ENCODE peak calls at places on chromosomes 11 and 22, in four cellular contexts. One of them, this sample, is unnamed.

GRCh38 chr22:22884888-22885840 is 2.5 kb upstream of the IGLL5 start:
- DNase-seq in esophagus muscularis mucosa: no peak
- DNase-seq in cardiac muscle cell: no peak
- DNase-seq in CD4-positive, CD25-positive, alpha-beta regulatory T cell: peak; percentile 60
- DNase-seq in this sample: peak; percentile 12

GRCh38 chr11:10490398-10491232 is 35.6 kb downstream of the AMPD3 start:
- DNase-seq in esophagus muscularis mucosa: peak; percentile 94
- DNase-seq in cardiac muscle cell: peak; percentile 90
- DNase-seq in CD4-positive, CD25-positive, alpha-beta regulatory T cell: no peak
- DNase-seq in this sample: peak; percentile 47

GRCh38 chr22:48522271-48522670 is 1305.4 kb downstream of the BRD1 start:
- DNase-seq in esophagus muscularis mucosa: no peak
- DNase-seq in cardiac muscle cell: no peak
- DNase-seq in CD4-positive, CD25-positive, alpha-beta regulatory T cell: no peak
- DNase-seq in this sample: no peak

GRCh38 chr11:31366795-31367194 is 2.7 kb downstream of the DCDC1 start:
- DNase-seq in esophagus muscularis mucosa: no peak
- DNase-seq in cardiac muscle cell: no peak
- DNase-seq in CD4-positive, CD25-positive, alpha-beta regulatory T cell: peak; percentile 34
- DNase-seq in this sample: no peak

GRCh38 chr11:1092145-1092670 is 17.5 kb downstream of the MUC2 start:
- DNase-seq in esophagus muscularis mucosa: no peak
- DNase-seq in cardiac muscle cell: no peak
- DNase-seq in CD4-positive, CD25-positive, alpha-beta regulatory T cell: no peak
- DNase-seq in this sample: no peak

GRCh38 chr11:130413383-130414106 is 14.9 kb downstream of the ADAMTS8 start:
- DNase-seq in esophagus muscularis mucosa: no peak
- DNase-seq in cardiac muscle cell: peak; percentile 49
- DNase-seq in CD4-positive, CD25-positive, alpha-beta regulatory T cell: no peak
- DNase-seq in this sample: peak; percentile 48

GRCh38 chr11:35163209-35163608 is 24.2 kb downstream of the CD44 start:
- DNase-seq in esophagus muscularis mucosa: no peak
- DNase-seq in cardiac muscle cell: no peak
- DNase-seq in CD4-positive, CD25-positive, alpha-beta regulatory T cell: no peak
- DNase-seq in this sample: no peak

GRCh38 chr11:131914299-131914902 is 544.0 kb downstream of the NTM start:
- DNase-seq in esophagus muscularis mucosa: no peak
- DNase-seq in cardiac muscle cell: peak; percentile 41
- DNase-seq in CD4-positive, CD25-positive, alpha-beta regulatory T cell: no peak
- DNase-seq in this sample: peak; percentile 46

GRCh38 chr11:59891781-59892181 is 13.2 kb downstream of the OOSP3 start:
- DNase-seq in esophagus muscularis mucosa: no peak
- DNase-seq in cardiac muscle cell: peak; percentile 20
- DNase-seq in CD4-positive, CD25-positive, alpha-beta regulatory T cell: no peak
- DNase-seq in this sample: peak; percentile 39

GRCh38 chr11:30326114-30326783 is 3.3 kb downstream of the ARL14EP start:
- DNase-seq in esophagus muscularis mucosa: no peak
- DNase-seq in cardiac muscle cell: no peak
- DNase-seq in CD4-positive, CD25-positive, alpha-beta regulatory T cell: no peak
- DNase-seq in this sample: no peak

GRCh38 chr22:17576475-17576874 is 13.2 kb downstream of the SLC25A18 start:
- DNase-seq in esophagus muscularis mucosa: no peak
- DNase-seq in cardiac muscle cell: peak; percentile 90
- DNase-seq in CD4-positive, CD25-positive, alpha-beta regulatory T cell: no peak
- DNase-seq in this sample: no peak

GRCh38 chr22:23837496-23837859 is 1.3 kb downstream of the DERL3 start:
- DNase-seq in esophagus muscularis mucosa: no peak
- DNase-seq in cardiac muscle cell: no peak
- DNase-seq in CD4-positive, CD25-positive, alpha-beta regulatory T cell: no peak
- DNase-seq in this sample: peak; percentile 56

GRCh38 chr11:133019545-133019944 is 512.8 kb downstream of the OPCML start:
- DNase-seq in esophagus muscularis mucosa: no peak
- DNase-seq in cardiac muscle cell: no peak
- DNase-seq in CD4-positive, CD25-positive, alpha-beta regulatory T cell: no peak
- DNase-seq in this sample: no peak

GRCh38 chr11:44030276-44030932 is 17.4 kb upstream of the ACCSL start:
- DNase-seq in esophagus muscularis mucosa: peak; percentile 79
- DNase-seq in cardiac muscle cell: peak; percentile 93
- DNase-seq in CD4-positive, CD25-positive, alpha-beta regulatory T cell: no peak
- DNase-seq in this sample: peak; percentile 46

GRCh38 chr11:86955674-86956522 is 703 bp upstream of the FZD4 start:
- DNase-seq in esophagus muscularis mucosa: peak; percentile 96
- DNase-seq in cardiac muscle cell: peak; percentile 89
- DNase-seq in CD4-positive, CD25-positive, alpha-beta regulatory T cell: no peak
- DNase-seq in this sample: peak; percentile 94

GRCh38 chr22:44337658-44338004 is 24.9 kb upstream of the SHISAL1 start:
- DNase-seq in esophagus muscularis mucosa: no peak
- DNase-seq in cardiac muscle cell: peak; percentile 76
- DNase-seq in CD4-positive, CD25-positive, alpha-beta regulatory T cell: no peak
- DNase-seq in this sample: peak; percentile 81

GRCh38 chr11:112612283-112612849 is 348.9 kb upstream of the NCAM1 start:
- DNase-seq in esophagus muscularis mucosa: no peak
- DNase-seq in cardiac muscle cell: peak; percentile 23
- DNase-seq in CD4-positive, CD25-positive, alpha-beta regulatory T cell: no peak
- DNase-seq in this sample: peak; percentile 72

GRCh38 chr11:96259053-96259837 is 83.8 kb downstream of the MAML2 start:
- DNase-seq in esophagus muscularis mucosa: no peak
- DNase-seq in cardiac muscle cell: peak; percentile 73
- DNase-seq in CD4-positive, CD25-positive, alpha-beta regulatory T cell: peak; percentile 46
- DNase-seq in this sample: no peak

GRCh38 chr11:77093987-77094840 is 8.4 kb upstream of the OMP start:
- DNase-seq in esophagus muscularis mucosa: no peak
- DNase-seq in cardiac muscle cell: no peak
- DNase-seq in CD4-positive, CD25-positive, alpha-beta regulatory T cell: no peak
- DNase-seq in this sample: no peak

GRCh38 chr22:29801796-29802195 is 34.6 kb downstream of the UQCR10 start:
- DNase-seq in esophagus muscularis mucosa: no peak
- DNase-seq in cardiac muscle cell: no peak
- DNase-seq in CD4-positive, CD25-positive, alpha-beta regulatory T cell: no peak
- DNase-seq in this sample: no peak

GRCh38 chr11:82536706-82537105 is 197.0 kb downstream of the FAM181B start:
- DNase-seq in esophagus muscularis mucosa: no peak
- DNase-seq in cardiac muscle cell: no peak
- DNase-seq in CD4-positive, CD25-positive, alpha-beta regulatory T cell: no peak
- DNase-seq in this sample: no peak

GRCh38 chr11:62804310-62805043 is 763 bp downstream of the NXF1 start:
- DNase-seq in esophagus muscularis mucosa: no peak
- DNase-seq in cardiac muscle cell: peak; percentile 58
- DNase-seq in CD4-positive, CD25-positive, alpha-beta regulatory T cell: no peak
- DNase-seq in this sample: no peak

GRCh38 chr22:36379593-36380361 is 8.0 kb downstream of the MYH9 start:
- DNase-seq in esophagus muscularis mucosa: no peak
- DNase-seq in cardiac muscle cell: no peak
- DNase-seq in CD4-positive, CD25-positive, alpha-beta regulatory T cell: peak; percentile 88
- DNase-seq in this sample: peak; percentile 58

GRCh38 chr22:48938741-48939140 is 888.9 kb downstream of the BRD1 start:
- DNase-seq in esophagus muscularis mucosa: no peak
- DNase-seq in cardiac muscle cell: no peak
- DNase-seq in CD4-positive, CD25-positive, alpha-beta regulatory T cell: no peak
- DNase-seq in this sample: no peak

GRCh38 chr22:44583854-44584253 is 85.8 kb upstream of the RTL6 start:
- DNase-seq in esophagus muscularis mucosa: no peak
- DNase-seq in cardiac muscle cell: no peak
- DNase-seq in CD4-positive, CD25-positive, alpha-beta regulatory T cell: no peak
- DNase-seq in this sample: peak; percentile 84

GRCh38 chr11:27837895-27838563 is 137.8 kb upstream of the BDNF start:
- DNase-seq in esophagus muscularis mucosa: peak; percentile 26
- DNase-seq in cardiac muscle cell: no peak
- DNase-seq in CD4-positive, CD25-positive, alpha-beta regulatory T cell: no peak
- DNase-seq in this sample: no peak

GRCh38 chr11:108340958-108341357 is 118.1 kb downstream of the ATM start:
- DNase-seq in esophagus muscularis mucosa: no peak
- DNase-seq in cardiac muscle cell: no peak
- DNase-seq in CD4-positive, CD25-positive, alpha-beta regulatory T cell: no peak
- DNase-seq in this sample: peak; percentile 16

GRCh38 chr11:66559141-66559861 is 9.1 kb downstream of the CTSF start:
- DNase-seq in esophagus muscularis mucosa: no peak
- DNase-seq in cardiac muscle cell: peak; percentile 55
- DNase-seq in CD4-positive, CD25-positive, alpha-beta regulatory T cell: peak; percentile 37
- DNase-seq in this sample: peak; percentile 96

GRCh38 chr11:134647066-134647746 is 235.2 kb upstream of the B3GAT1 start:
- DNase-seq in esophagus muscularis mucosa: no peak
- DNase-seq in cardiac muscle cell: no peak
- DNase-seq in CD4-positive, CD25-positive, alpha-beta regulatory T cell: no peak
- DNase-seq in this sample: no peak

GRCh38 chr22:48358886-48359612 is 1468.6 kb downstream of the BRD1 start:
- DNase-seq in esophagus muscularis mucosa: no peak
- DNase-seq in cardiac muscle cell: no peak
- DNase-seq in CD4-positive, CD25-positive, alpha-beta regulatory T cell: no peak
- DNase-seq in this sample: no peak

GRCh38 chr11:31809543-31809856 is 1.6 kb downstream of the PAX6 start:
- DNase-seq in esophagus muscularis mucosa: no peak
- DNase-seq in cardiac muscle cell: no peak
- DNase-seq in CD4-positive, CD25-positive, alpha-beta regulatory T cell: no peak
- DNase-seq in this sample: no peak

DNA sequence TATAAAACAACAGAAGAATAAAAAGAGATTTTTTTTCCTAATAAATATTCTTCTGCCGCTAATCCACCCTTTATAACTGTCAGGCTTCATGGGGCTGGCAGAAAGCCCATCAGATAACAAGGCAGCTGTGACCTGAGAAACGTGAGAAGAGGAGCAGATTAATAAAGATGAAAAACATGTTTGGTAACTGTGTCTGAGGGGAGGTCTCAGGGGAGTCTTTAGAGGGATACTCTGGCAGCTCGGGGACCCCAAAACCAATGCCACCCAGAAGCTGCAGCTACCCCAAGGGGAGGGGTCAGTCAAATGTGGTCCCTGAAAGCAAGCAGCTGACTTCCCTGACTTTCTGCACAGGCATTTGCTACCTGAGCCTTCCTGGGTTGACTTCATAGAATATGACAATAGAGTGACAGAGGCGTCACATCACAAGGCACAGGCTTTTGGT is 48.4 kb upstream of the POU2AF1 start:
- DNase-seq in esophagus muscularis mucosa: no peak
- DNase-seq in cardiac muscle cell: no peak
- DNase-seq in CD4-positive, CD25-positive, alpha-beta regulatory T cell: no peak
- DNase-seq in this sample: no peak
- H3K4me3 ChIP-seq in esophagus muscularis mucosa: no peak overlapping the region
- H3K4me3 ChIP-seq in cardiac muscle cell: no peak overlapping the region
- H3K4me3 ChIP-seq in CD4-positive, CD25-positive, alpha-beta regulatory T cell: no peak overlapping the region
- H3K4me3 ChIP-seq in this sample: no peak overlapping the region

GRCh38 chr11:60921777-60922335 is 2.4 kb upstream of the TMEM132A start:
- DNase-seq in esophagus muscularis mucosa: no peak
- DNase-seq in cardiac muscle cell: no peak
- DNase-seq in CD4-positive, CD25-positive, alpha-beta regulatory T cell: no peak
- DNase-seq in this sample: no peak
- H3K36me3 ChIP-seq in esophagus muscularis mucosa: peaks cover 34% of the 10 kb centered on the region
- H3K36me3 ChIP-seq in cardiac muscle cell: peaks cover 20% of the 10 kb centered on the region
- H3K36me3 ChIP-seq in CD4-positive, CD25-positive, alpha-beta regulatory T cell: peaks cover 48% of the 10 kb centered on the region
- H3K36me3 ChIP-seq in this sample: peaks cover 8% of the 10 kb centered on the region

GRCh38 chr11:33994937-33995336 is 56.6 kb upstream of the CAPRIN1 start:
- DNase-seq in esophagus muscularis mucosa: no peak
- DNase-seq in cardiac muscle cell: no peak
- DNase-seq in CD4-positive, CD25-positive, alpha-beta regulatory T cell: no peak
- DNase-seq in this sample: no peak
- H3K27me3 ChIP-seq in esophagus muscularis mucosa: peaks cover 3% of the 10 kb centered on the region
- H3K27me3 ChIP-seq in cardiac muscle cell: peaks cover 30% of the 10 kb centered on the region
- H3K27me3 ChIP-seq in CD4-positive, CD25-positive, alpha-beta regulatory T cell: peaks cover 5% of the 10 kb centered on the region
- H3K27me3 ChIP-seq in this sample: peaks cover 5% of the 10 kb centered on the region

DNA sequence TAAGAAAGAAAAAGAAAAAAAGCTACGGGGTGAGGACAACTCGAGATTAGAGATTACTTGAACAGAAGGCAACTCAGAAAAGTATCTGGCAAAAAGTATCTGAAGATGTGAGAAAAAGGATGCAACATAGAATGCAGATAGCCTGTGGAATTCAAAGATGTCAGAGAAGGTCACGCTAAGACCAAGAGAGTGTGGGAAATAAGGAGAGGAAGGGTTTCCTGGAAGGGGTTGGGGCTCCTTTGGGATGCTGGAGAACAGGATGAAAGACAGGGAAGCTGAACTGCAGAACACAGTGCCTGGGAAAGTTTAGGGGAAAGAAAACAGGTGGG is 1.2 kb downstream of the GUCY1A2 start:
- DNase-seq in esophagus muscularis mucosa: no peak
- DNase-seq in cardiac muscle cell: peak; percentile 16
- DNase-seq in CD4-positive, CD25-positive, alpha-beta regulatory T cell: no peak
- DNase-seq in this sample: no peak
- H3K4me3 ChIP-seq in esophagus muscularis mucosa: peak overlapping the region; percentile 54
- H3K4me3 ChIP-seq in cardiac muscle cell: peak overlapping the region; percentile 59
- H3K4me3 ChIP-seq in CD4-positive, CD25-positive, alpha-beta regulatory T cell: no peak overlapping the region
- H3K4me3 ChIP-seq in this sample: peak overlapping the region; percentile 47

DNA sequence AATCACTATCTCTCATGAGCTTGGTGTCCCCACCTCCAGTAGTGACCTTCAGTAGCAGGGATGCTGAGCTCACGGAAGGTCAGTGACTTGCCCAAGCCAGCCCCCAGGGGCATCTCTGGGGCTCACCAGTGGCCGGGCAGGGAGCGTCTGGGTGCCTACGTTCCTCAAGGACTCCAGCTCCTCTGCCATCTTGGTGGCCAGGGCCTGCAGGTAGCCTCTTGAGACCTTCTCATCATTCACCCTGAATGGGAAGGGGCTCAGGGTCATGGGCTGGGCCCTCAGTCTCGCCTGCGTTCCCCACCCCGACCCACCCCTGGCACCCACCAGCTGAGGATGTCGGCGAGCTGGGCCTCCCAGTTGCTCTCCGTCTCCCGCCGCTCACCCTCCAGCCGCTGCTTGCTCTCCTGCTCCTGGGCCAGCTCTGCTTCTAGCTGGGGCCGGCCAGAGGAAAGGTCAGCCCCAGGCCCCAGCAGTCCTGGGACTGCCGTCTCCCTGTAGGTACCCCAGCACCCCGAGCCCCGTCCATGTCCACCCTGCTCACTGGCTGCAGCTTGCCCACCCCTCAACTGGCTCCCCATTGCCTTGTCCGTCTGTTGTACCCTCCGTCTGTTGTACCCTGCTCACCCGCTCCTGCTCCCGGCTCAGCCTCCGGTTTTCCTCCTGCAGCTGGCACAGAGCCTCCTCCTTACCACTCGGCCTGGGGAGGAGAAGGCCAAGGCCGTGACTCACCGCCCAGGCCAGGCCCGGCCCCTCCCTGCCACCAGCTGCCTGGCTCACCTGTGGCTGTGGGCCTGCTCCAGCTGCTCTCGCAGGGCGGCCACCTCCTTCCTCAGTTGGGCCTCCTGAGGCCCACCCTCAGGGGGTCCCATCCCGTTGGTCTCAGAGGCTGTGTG is 9.5 kb downstream of the CDC42BPG start:
- DNase-seq in esophagus muscularis mucosa: no peak
- DNase-seq in cardiac muscle cell: peak; percentile 59
- DNase-seq in CD4-positive, CD25-positive, alpha-beta regulatory T cell: no peak
- DNase-seq in this sample: no peak
- H3K36me3 ChIP-seq in esophagus muscularis mucosa: no peaks in the 10 kb centered on the region
- H3K36me3 ChIP-seq in cardiac muscle cell: no peaks in the 10 kb centered on the region
- H3K36me3 ChIP-seq in CD4-positive, CD25-positive, alpha-beta regulatory T cell: no peaks in the 10 kb centered on the region
- H3K36me3 ChIP-seq in this sample: peaks cover 6% of the 10 kb centered on the region

DNA sequence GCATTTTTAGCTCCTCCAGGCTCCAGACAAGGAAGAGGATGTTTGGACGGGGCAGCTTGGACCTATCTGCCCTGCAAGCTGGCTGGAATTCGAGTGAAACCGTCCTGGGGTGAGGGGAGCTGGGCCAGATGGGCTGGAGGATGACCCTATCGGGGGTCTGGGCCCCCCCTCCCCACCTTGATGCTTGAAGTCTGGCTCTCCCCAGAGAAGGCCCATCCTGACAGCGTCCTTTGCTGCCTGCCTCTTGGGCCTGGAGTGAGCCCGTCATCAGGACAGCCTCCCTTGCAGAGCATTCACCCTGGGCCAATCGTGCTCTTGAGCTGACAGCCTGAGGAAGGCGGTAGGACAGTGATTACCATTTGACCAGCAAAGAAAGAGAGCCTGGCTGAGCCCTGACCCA is 5.3 kb upstream of the PDGFB start:
- DNase-seq in esophagus muscularis mucosa: no peak
- DNase-seq in cardiac muscle cell: no peak
- DNase-seq in CD4-positive, CD25-positive, alpha-beta regulatory T cell: no peak
- DNase-seq in this sample: peak; percentile 65
- H3K27me3 ChIP-seq in esophagus muscularis mucosa: peaks cover 52% of the 10 kb centered on the region
- H3K27me3 ChIP-seq in cardiac muscle cell: no peaks in the 10 kb centered on the region
- H3K27me3 ChIP-seq in CD4-positive, CD25-positive, alpha-beta regulatory T cell: peaks cover 8% of the 10 kb centered on the region
- H3K27me3 ChIP-seq in this sample: peaks cover 22% of the 10 kb centered on the region